ENCODE peak calls at places on chromosomes 6 and 20, in ten cellular contexts. U is Caco-2, Z is AG04449, G is HFF-Myc, S is endothelial cell of umbilical vein, I is MCF 10A, Y is psoas muscle, A is neural crest cell, L is mucosa of descending colon, X is GM13976. C is an unnamed sample.

GRCh38 chr20:52332649-52333048 is 141.1 kb upstream of the ZFP64 start:
- DNase-seq in Y (no peak), L (no peak), I (no peak), U (no peak), A (no peak), S (no peak), Z (no peak), G (no peak), X (no peak), C (no peak)

GRCh38 chr6:150343434-150343833 is 25.4 kb upstream of the IYD start:
- DNase-seq in Z (no peak), Y (no peak), X (no peak), I (no peak), G (no peak), U (no peak), L (no peak), A (no peak), S (no peak), C (no peak)

GRCh38 chr6:156600678-156601077 is 176.5 kb upstream of the ARID1B start:
- DNase-seq in U (no peak), S (no peak), G (no peak), I (no peak), Y (peak), X (peak), A (no peak), L (no peak), Z (no peak), C (no peak)

GRCh38 chr20:43322851-43323250 is 133.1 kb upstream of the PTPRT start:
- DNase-seq in L (peak), Y (no peak), S (no peak), U (no peak), G (no peak), X (no peak), A (no peak), Z (no peak), I (peak), C (no peak)

GRCh38 chr6:35719830-35720733 is 16.8 kb upstream of the ARMC12 start:
- DNase-seq in Z (no peak), L (peak), G (no peak), A (no peak), I (no peak), Y (peak), X (peak), S (peak), U (no peak), C (no peak)

GRCh38 chr20:37295001-37295400 is 5.5 kb downstream of the MANBAL start:
- DNase-seq in S (peak), I (peak), X (no peak), Y (no peak), U (no peak), A (no peak), Z (peak), L (no peak), G (peak), C (peak)

GRCh38 chr6:166031275-166031674 is 136.4 kb downstream of the TBXT start:
- DNase-seq in X (no peak), A (no peak), Y (no peak), I (no peak), G (no peak), Z (no peak), U (no peak), L (no peak), S (no peak), C (no peak)

GRCh38 chr6:52511572-52512151 is 65.2 kb downstream of the TRAM2 start:
- DNase-seq in U (no peak), Z (no peak), G (no peak), A (no peak), S (peak), I (no peak), Y (no peak), X (no peak), L (no peak), C (no peak)

GRCh38 chr6:31660998-31661866 is 654 bp upstream of the C6orf47 start:
- DNase-seq in U (no peak), L (no peak), X (no peak), G (no peak), Z (no peak), Y (no peak), S (no peak), I (peak), A (no peak), C (no peak)

GRCh38 chr20:10090588-10091166 is 55.9 kb downstream of the ANKEF1 start:
- DNase-seq in X (peak), A (peak), Y (peak), Z (no peak), U (peak), I (peak), S (peak), L (peak), G (no peak), C (no peak)

GRCh38 chr6:16157909-16158308 is 29.0 kb downstream of the MYLIP start:
- DNase-seq in S (no peak), G (no peak), I (no peak), Z (no peak), U (no peak), A (no peak), Y (no peak), L (no peak), X (no peak), C (no peak)

GRCh38 chr20:10221022-10221421 is 2.4 kb downstream of the SNAP25 start:
- DNase-seq in Y (no peak), S (no peak), L (no peak), Z (no peak), U (no peak), G (no peak), A (no peak), X (no peak), I (no peak), C (no peak)

GRCh38 chr6:145502417-145502816 is 232.9 kb downstream of the EPM2A start:
- DNase-seq in U (no peak), I (peak), A (no peak), Y (no peak), G (no peak), Z (no peak), L (peak), S (peak), X (no peak), C (no peak)

GRCh38 chr20:51434556-51435256 is 107.8 kb downstream of the NFATC2 start:
- DNase-seq in A (no peak), Y (no peak), U (no peak), G (no peak), Z (peak), X (no peak), I (peak), L (no peak), S (no peak), C (peak)

GRCh38 chr6:131383421-131384411 is 189.3 kb upstream of the ARG1 start:
- DNase-seq in I (no peak), L (no peak), X (no peak), A (no peak), S (no peak), Y (no peak), U (no peak), Z (no peak), G (no peak), C (no peak)

GRCh38 chr20:4563031-4563430 is 158.7 kb upstream of the PRND start:
- DNase-seq in A (no peak), Z (no peak), S (no peak), I (no peak), X (no peak), G (no peak), U (no peak), Y (no peak), L (no peak), C (no peak)

GRCh38 chr20:58327211-58327610 is 17.7 kb downstream of the RAB22A start:
- DNase-seq in G (no peak), Z (no peak), A (no peak), S (no peak), L (no peak), Y (peak), X (no peak), U (no peak), I (no peak), C (no peak)

GRCh38 chr20:53639128-53639527 is 45.5 kb upstream of the ZNF217 start:
- DNase-seq in Z (no peak), X (no peak), I (no peak), A (no peak), U (no peak), Y (no peak), L (no peak), G (no peak), S (no peak), C (no peak)

GRCh38 chr20:31869942-31870702 is at the start of the genes DUSP15 and TTLL9:
- DNase-seq in L (peak), A (peak), G (no peak), X (peak), U (peak), Y (no peak), I (no peak), Z (no peak), S (no peak), C (no peak)

GRCh38 chr20:15564981-15565380 is 1008.3 kb downstream of the KIF16B start:
- DNase-seq in S (no peak), X (peak), A (no peak), U (no peak), Z (no peak), I (no peak), G (no peak), L (no peak), Y (no peak), C (no peak)

GRCh38 chr20:3995749-3996305 is 19.5 kb downstream of the RNF24 start:
- DNase-seq in Z (no peak), Y (no peak), I (no peak), G (no peak), A (no peak), S (no peak), L (no peak), U (no peak), X (no peak), C (no peak)

GRCh38 chr20:18615020-18615652 is 27.3 kb downstream of the DTD1 start:
- DNase-seq in U (no peak), X (no peak), I (no peak), A (no peak), S (no peak), Y (no peak), L (no peak), Z (no peak), G (no peak), C (no peak)

GRCh38 chr6:121573466-121573865 is 138.0 kb downstream of the GJA1 start:
- DNase-seq in Z (no peak), Y (no peak), L (no peak), X (no peak), S (peak), G (no peak), A (no peak), I (no peak), U (no peak), C (no peak)

GRCh38 chr6:1482381-1483166 is 93.2 kb downstream of the FOXF2 start:
- DNase-seq in S (no peak), G (no peak), Z (no peak), X (peak), Y (no peak), A (no peak), I (peak), L (no peak), U (no peak), C (no peak)

GRCh38 chr6:11370191-11371018 is 137.9 kb upstream of the NEDD9 start:
- DNase-seq in S (peak), Y (no peak), U (no peak), G (no peak), A (no peak), L (no peak), X (no peak), Z (no peak), I (no peak), C (no peak)

GRCh38 chr6:96626749-96627353 is 63.9 kb downstream of the FHL5 start:
- DNase-seq in S (peak), L (no peak), I (peak), A (no peak), U (peak), Z (no peak), X (peak), G (peak), Y (no peak), C (no peak)

GRCh38 chr6:30782425-30783014 is 38.2 kb upstream of the IER3 start:
- DNase-seq in A (no peak), U (no peak), G (no peak), Y (no peak), S (no peak), I (peak), L (no peak), X (no peak), Z (no peak), C (no peak)

GRCh38 chr6:112571886-112572285 is 224.8 kb downstream of the RFPL4B start:
- DNase-seq in A (no peak), Z (peak), I (no peak), X (no peak), Y (no peak), G (no peak), L (no peak), U (no peak), S (no peak), C (peak)

GRCh38 chr20:7950387-7950786 is 10.1 kb upstream of the HAO1 start:
- DNase-seq in G (no peak), Y (no peak), I (no peak), U (no peak), X (no peak), L (no peak), S (no peak), Z (no peak), A (no peak), C (no peak)

GRCh38 chr20:10883166-10883565 is 209.4 kb upstream of the JAG1 start:
- DNase-seq in X (no peak), Z (no peak), G (no peak), I (no peak), L (no peak), U (no peak), Y (no peak), A (no peak), S (no peak), C (no peak)

GRCh38 chr20:36572701-36573102 is 695 bp upstream of the TGIF2 start:
- DNase-seq in Z (no peak), I (no peak), S (no peak), U (no peak), A (peak), L (peak), G (no peak), Y (no peak), X (peak), C (no peak)

GRCh38 chr6:106159531-106159940 is 73.4 kb downstream of the PRDM1 start:
- DNase-seq in L (no peak), A (no peak), Y (no peak), U (no peak), Z (peak), I (peak), X (no peak), S (no peak), G (no peak), C (peak)

GRCh38 chr20:41425180-41425884 is 58.7 kb upstream of the EMILIN3 start:
- DNase-seq in I (no peak), Z (no peak), G (no peak), L (no peak), Y (no peak), X (no peak), A (no peak), S (no peak), U (no peak), C (no peak)

GRCh38 chr6:3457710-3458605 is 1.1 kb upstream of the SLC22A23 start:
- DNase-seq in G (no peak), A (peak), Z (no peak), I (peak), L (peak), U (no peak), X (no peak), S (peak), Y (no peak), C (no peak)

GRCh38 chr6:44652551-44652950 is 265.0 kb downstream of the CDC5L start:
- DNase-seq in S (no peak), X (no peak), G (no peak), U (no peak), Y (no peak), Z (no peak), L (no peak), I (no peak), A (no peak), C (no peak)

GRCh38 chr6:56293756-56294155 is 46.4 kb upstream of the COL21A1 start:
- DNase-seq in S (no peak), Y (no peak), I (no peak), X (no peak), A (no peak), G (no peak), U (no peak), L (no peak), Z (no peak), C (peak)

GRCh38 chr6:141484726-141485125 is 648.0 kb upstream of the GJE1 start:
- DNase-seq in S (no peak), A (no peak), L (peak), U (no peak), I (no peak), Y (no peak), Z (no peak), G (no peak), X (no peak), C (no peak)

GRCh38 chr6:3259491-3259958 is 778 bp downstream of the PSMG4 start:
- DNase-seq in U (peak), S (peak), L (peak), G (no peak), Y (no peak), X (no peak), A (no peak), Z (no peak), I (peak), C (no peak)

GRCh38 chr6:98477231-98477630 is 357.1 kb upstream of the POU3F2 start:
- DNase-seq in L (no peak), S (no peak), Z (no peak), X (no peak), U (no peak), G (no peak), I (no peak), A (no peak), Y (no peak), C (no peak)

GRCh38 chr6:133623621-133624020 is 265.3 kb upstream of the TCF21 start:
- DNase-seq in Y (no peak), A (no peak), L (no peak), X (no peak), U (no peak), Z (no peak), S (no peak), G (no peak), I (no peak), C (no peak)

DNA sequence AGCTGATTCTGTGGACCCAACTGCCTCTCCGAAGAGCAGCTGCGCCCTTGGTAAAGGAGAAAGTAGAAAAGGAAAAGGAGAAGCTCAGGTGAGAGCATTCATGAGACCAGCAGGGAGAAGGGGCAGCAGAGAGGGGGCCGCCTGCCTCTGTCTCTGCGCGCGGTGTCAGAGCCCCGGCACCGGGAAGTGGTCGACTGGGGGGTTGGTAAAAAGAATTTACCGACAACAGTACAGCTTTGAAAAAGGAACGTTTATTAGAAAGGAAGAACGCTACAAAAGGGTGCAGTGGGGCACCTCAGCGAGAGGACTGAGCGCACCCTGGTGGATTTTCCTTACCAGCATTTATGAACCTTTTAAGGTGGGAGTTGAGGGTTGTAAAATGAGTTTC is 61.9 kb downstream of the GPR6 start:
- DNase-seq in Y (no peak), A (no peak), I (peak), U (peak), L (peak), S (peak), G (peak), X (peak), Z (no peak), C (no peak)
- TF ChIP-seq CTCF in Y (no peak), A (peak), I (peak), U (peak), L (no peak), S (peak), G (peak), X (peak), Z (peak), C (peak)

GRCh38 chr6:49744259-49744658 is at the start of gene CRISP3:
- DNase-seq in X (no peak), S (no peak), A (no peak), G (no peak), Y (no peak), L (no peak), U (no peak), Z (no peak), I (peak), C (no peak)
- TF ChIP-seq CTCF in X (no peak), S (no peak), A (no peak), G (no peak), Y (no peak), L (no peak), U (no peak), Z (no peak), I (no peak), C (no peak)

GRCh38 chr20:2873747-2874041 is 413 bp downstream of the PTPRA start:
- DNase-seq in I (peak), G (no peak), X (peak), L (peak), U (no peak), S (peak), A (peak), Z (no peak), Y (peak), C (no peak)
- TF ChIP-seq CTCF in I (no peak), G (no peak), X (no peak), L (no peak), U (no peak), S (no peak), A (no peak), Z (no peak), Y (no peak), C (no peak)

GRCh38 chr20:24705486-24705885 is 236.1 kb downstream of the SYNDIG1 start:
- DNase-seq in U (no peak), S (no peak), L (no peak), X (no peak), Z (no peak), A (no peak), G (no peak), I (no peak), Y (no peak), C (no peak)
- TF ChIP-seq CTCF in U (no peak), S (no peak), L (no peak), X (no peak), Z (no peak), A (no peak), G (no peak), I (no peak), Y (no peak), C (peak)

DNA sequence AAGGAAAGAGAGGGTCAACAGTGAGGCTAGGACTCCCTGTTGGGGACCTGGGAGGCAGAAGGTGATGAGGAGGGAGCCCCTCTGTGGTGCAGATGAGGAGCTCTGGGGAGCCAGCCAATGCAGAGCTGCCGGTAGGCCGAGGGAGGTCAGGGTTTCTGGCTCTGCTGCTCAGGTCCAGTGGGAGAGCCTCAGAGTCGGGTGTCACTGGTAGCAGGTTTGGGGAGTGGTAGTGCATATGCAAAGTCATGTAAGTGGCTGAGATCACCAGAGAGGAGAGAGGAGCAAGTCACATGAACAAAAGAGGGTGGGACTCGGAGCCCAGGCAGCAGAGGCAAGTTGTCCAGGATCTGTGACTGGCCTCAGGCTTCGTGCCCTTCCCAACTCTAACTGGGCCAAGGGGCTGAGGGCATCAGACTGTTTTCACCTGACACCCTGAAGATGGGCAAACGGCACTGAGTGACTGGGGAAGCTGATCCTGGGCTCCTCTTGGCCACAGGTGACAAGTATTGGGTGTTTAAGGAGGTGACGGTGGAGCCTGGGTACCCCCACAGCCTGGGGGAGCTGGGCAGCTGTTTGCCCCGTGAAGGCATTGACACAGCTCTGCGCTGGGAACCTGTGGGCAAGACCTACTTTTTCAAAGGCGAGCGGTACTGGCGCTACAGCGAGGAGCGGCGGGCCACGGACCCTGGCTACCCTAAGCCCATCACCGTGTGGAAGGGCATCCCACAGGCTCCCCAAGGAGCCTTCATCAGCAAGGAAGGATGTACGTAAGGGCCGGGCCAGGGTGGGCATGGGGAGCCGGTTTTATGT is 6.6 kb downstream of the MMP24OS start:
- DNase-seq in Y (no peak), Z (no peak), X (no peak), G (no peak), I (no peak), U (no peak), S (no peak), A (no peak), L (no peak), C (no peak)
- TF ChIP-seq CTCF in Y (no peak), Z (no peak), X (no peak), G (no peak), I (no peak), U (no peak), S (no peak), A (no peak), L (no peak), C (no peak)